ENCODE peak calls at places on chromosomes 2 and 18, in four cellular contexts. A, K, B and M are unnamed samples.

GRCh38 chr2:223576873-223577272 is 25.3 kb downstream of the SCG2 start:
- DNase-seq in A (no peak), K (no peak), B (no peak), M (peak)

GRCh38 chr2:153663371-153663770 is 184.8 kb upstream of the RPRM start:
- DNase-seq in A (no peak), K (no peak), B (no peak), M (no peak)

GRCh38 chr2:205785507-205786222 is 103.4 kb downstream of the NRP2 start:
- DNase-seq in A (no peak), K (no peak), B (no peak), M (no peak)

GRCh38 chr2:218146056-218146455 is 20.2 kb downstream of the CXCR2 start:
- DNase-seq in A (peak), K (no peak), B (no peak), M (no peak)

GRCh38 chr18:77066101-77066500 is 66.5 kb downstream of the MBP start:
- DNase-seq in A (no peak), K (no peak), B (no peak), M (no peak)

GRCh38 chr18:10460414-10461018 is 6.1 kb downstream of the APCDD1 start:
- DNase-seq in A (no peak), K (no peak), B (no peak), M (no peak)

GRCh38 chr2:105361132-105361889 is 24.0 kb downstream of the C2orf49 start:
- DNase-seq in A (no peak), K (no peak), B (no peak), M (no peak)

GRCh38 chr18:79942786-79943607 is 8.5 kb downstream of the SLC66A2 start:
- DNase-seq in A (no peak), K (peak), B (no peak), M (no peak)

GRCh38 chr18:35106013-35106844 is 65.0 kb downstream of the MAPRE2 start:
- DNase-seq in A (no peak), K (no peak), B (no peak), M (no peak)

GRCh38 chr2:105455488-105455991 is 56.7 kb upstream of the FHL2 start:
- DNase-seq in A (peak), K (peak), B (no peak), M (peak)

GRCh38 chr2:239534581-239535412 is 134.0 kb upstream of the HDAC4 start:
- DNase-seq in A (no peak), K (no peak), B (no peak), M (no peak)

GRCh38 chr2:3289971-3290370 is 87.6 kb downstream of the EIPR1 start:
- DNase-seq in A (no peak), K (no peak), B (no peak), M (no peak)

GRCh38 chr2:149427371-149427770 is 97.0 kb downstream of the LYPD6 start:
- DNase-seq in A (no peak), K (no peak), B (no peak), M (no peak)

GRCh38 chr2:71455741-71456569 is 2.6 kb downstream of the DYSF start:
- DNase-seq in A (no peak), K (no peak), B (peak), M (no peak)

GRCh38 chr2:209523778-209524362 is 100.0 kb downstream of the MAP2 start:
- DNase-seq in A (peak), K (no peak), B (no peak), M (no peak)

GRCh38 chr2:119766944-119767343 is 7.2 kb downstream of the PTPN4 start:
- DNase-seq in A (no peak), K (no peak), B (no peak), M (no peak)

GRCh38 chr2:108620656-108621055 is 86.4 kb downstream of the LIMS1 start:
- DNase-seq in A (no peak), K (no peak), B (no peak), M (no peak)

GRCh38 chr2:6183231-6183630 is 491.0 kb downstream of the SOX11 start:
- DNase-seq in A (no peak), K (no peak), B (no peak), M (no peak)

GRCh38 chr2:22942441-22942840 is 442.5 kb upstream of the KLHL29 start:
- DNase-seq in A (no peak), K (no peak), B (no peak), M (no peak)

GRCh38 chr2:159714586-159714930 is 2.3 kb downstream of the MARCHF7 start:
- DNase-seq in A (no peak), K (no peak), B (no peak), M (no peak)

GRCh38 chr2:33220533-33220932 is 255.9 kb upstream of the RASGRP3 start:
- DNase-seq in A (no peak), K (no peak), B (no peak), M (no peak)

GRCh38 chr2:2233171-2233826 is 97.8 kb downstream of the MYT1L start:
- DNase-seq in A (no peak), K (no peak), B (no peak), M (no peak)

GRCh38 chr2:231554748-231555545 is 24.7 kb upstream of the NMUR1 start:
- DNase-seq in A (no peak), K (peak), B (peak), M (no peak)

GRCh38 chr2:207226243-207226642 is 60.5 kb upstream of the KLF7 start:
- DNase-seq in A (peak), K (no peak), B (no peak), M (no peak)

GRCh38 chr2:61247204-61247812 is 85.3 kb downstream of the C2orf74 start:
- DNase-seq in A (no peak), K (no peak), B (no peak), M (no peak)

GRCh38 chr2:102032368-102033027 is 40.7 kb downstream of the IL1R2 start:
- DNase-seq in A (no peak), K (no peak), B (no peak), M (no peak)

GRCh38 chr2:189144700-189145211 is 34.8 kb downstream of the COL5A2 start:
- DNase-seq in A (no peak), K (no peak), B (no peak), M (no peak)

GRCh38 chr2:234952270-234953115 is 676 bp downstream of the SH3BP4 start:
- DNase-seq in A (peak), K (peak), B (no peak), M (no peak)

GRCh38 chr18:25795178-25795577 is 295.2 kb downstream of the SS18 start:
- DNase-seq in A (no peak), K (no peak), B (no peak), M (no peak)

GRCh38 chr18:21100141-21100540 is 11.5 kb downstream of the ROCK1 start:
- DNase-seq in A (no peak), K (no peak), B (no peak), M (no peak)

GRCh38 chr2:119996148-119996547 is 16.7 kb upstream of the EPB41L5 start:
- DNase-seq in A (no peak), K (no peak), B (no peak), M (no peak)

GRCh38 chr2:236541008-236541562 is 28.5 kb upstream of the ACKR3 start:
- DNase-seq in A (no peak), K (no peak), B (no peak), M (no peak)

GRCh38 chr2:236538242-236538641 is 31.4 kb upstream of the ACKR3 start:
- DNase-seq in A (no peak), K (no peak), B (no peak), M (no peak)

GRCh38 chr2:236533343-236533742 is 36.3 kb upstream of the ACKR3 start:
- DNase-seq in A (no peak), K (no peak), B (no peak), M (no peak)

GRCh38 chr2:236535024-236535423 is 34.6 kb upstream of the ACKR3 start:
- DNase-seq in A (peak), K (no peak), B (no peak), M (peak)

GRCh38 chr2:236536727-236537398 is 32.8 kb upstream of the ACKR3 start:
- DNase-seq in A (no peak), K (peak), B (no peak), M (no peak)
- H3K27ac ChIP-seq in A (no peak), K (no peak), B (no peak), M (no peak)

GRCh38 chr18:42108071-42108470 is 153.0 kb downstream of the PIK3C3 start:
- DNase-seq in A (no peak), K (no peak), B (no peak), M (no peak)
- TF ChIP-seq CTCF in A (no peak), K (no peak), B (no peak), M (no peak)

DNA sequence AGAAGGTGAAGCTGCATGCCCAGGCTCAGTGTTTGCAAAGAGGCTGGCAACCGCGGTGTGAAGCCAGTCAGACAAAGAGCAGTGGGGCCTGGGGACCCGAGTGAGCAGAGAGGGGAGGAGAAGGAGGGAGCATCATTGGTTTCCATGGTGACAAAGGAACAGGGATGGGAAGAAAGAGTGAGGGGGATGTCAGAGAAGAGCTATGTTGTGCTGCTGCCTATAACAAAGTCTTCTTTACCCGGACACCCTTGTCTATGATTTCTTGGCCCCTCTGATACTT is 14.5 kb downstream of the TMEM247 start:
- DNase-seq in A (no peak), K (no peak), B (peak), M (no peak)
- H3K27ac ChIP-seq in A (peak), K (peak), B (no peak), M (peak)

DNA sequence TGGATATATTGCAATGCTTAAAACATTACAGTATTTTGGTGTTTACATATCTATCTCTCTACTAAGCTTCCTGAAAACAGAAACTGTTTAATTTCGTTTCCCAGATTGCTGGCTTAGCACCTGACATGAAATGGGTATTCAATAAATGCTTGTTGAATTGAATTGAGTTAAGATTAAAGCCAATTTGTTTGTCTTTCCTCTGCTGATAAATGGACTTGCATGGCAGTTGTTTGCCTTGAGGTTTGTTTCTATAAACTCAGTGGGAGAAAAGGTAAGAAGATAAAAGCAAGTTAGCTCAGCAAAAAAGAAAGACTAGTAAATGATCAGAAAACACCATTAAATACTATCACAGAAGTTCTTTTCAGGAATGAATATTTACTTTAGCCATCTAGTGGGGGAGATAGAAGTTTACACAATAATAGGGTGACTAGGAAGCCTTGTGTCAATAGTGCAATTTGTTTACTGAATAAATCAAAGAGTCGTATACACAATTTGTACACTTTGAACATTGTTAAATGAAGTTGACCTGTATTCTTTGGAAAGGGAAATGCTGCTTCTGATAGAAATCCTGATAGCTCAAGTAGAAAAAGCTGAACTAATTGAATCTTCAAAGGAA is 754.5 kb upstream of the FAM98A start:
- DNase-seq in A (peak), K (no peak), B (no peak), M (no peak)
- TF ChIP-seq CTCF in A (peak), K (no peak), B (no peak), M (no peak)